ENCODE peak calls at places on chromosome 1, in four cellular contexts. Y is MCF 10A, D is GM13977, H is cardiac muscle cell. X is an unnamed sample.

GRCh38 chr1:117892512-117892911 is 36.9 kb downstream of the GDAP2 start:
- DNase-seq in D (no peak), H (no peak), Y (no peak), X (no peak)

GRCh38 chr1:61183471-61184034 is 101.2 kb downstream of the NFIA start:
- DNase-seq in D (no peak), Y (no peak), H (no peak), X (no peak)

GRCh38 chr1:223129229-223129851 is 13.7 kb downstream of the TLR5 start:
- DNase-seq in D (peak), H (peak), Y (no peak), X (peak)

GRCh38 chr1:164380893-164381292 is 178.1 kb upstream of the PBX1 start:
- DNase-seq in H (no peak), Y (peak), D (no peak), X (no peak)

GRCh38 chr1:66315675-66316074 is 218.3 kb upstream of the SGIP1 start:
- DNase-seq in H (no peak), Y (peak), D (no peak), X (no peak)

GRCh38 chr1:156551866-156552265 is 20.5 kb downstream of the IQGAP3 start:
- DNase-seq in D (no peak), Y (peak), H (no peak), X (no peak)

GRCh38 chr1:1371741-1372711 is 3.0 kb downstream of the AURKAIP1 start:
- DNase-seq in H (peak), D (peak), Y (peak), X (peak)

GRCh38 chr1:199691540-199691939 is 336.0 kb upstream of the NR5A2 start:
- DNase-seq in Y (peak), D (no peak), H (no peak), X (no peak)

GRCh38 chr1:207282496-207283380 is 38.7 kb upstream of the CD55 start:
- DNase-seq in H (no peak), D (no peak), Y (no peak), X (peak)

GRCh38 chr1:235401251-235401650 is 34.0 kb downstream of the TBCE start:
- DNase-seq in D (no peak), H (no peak), Y (no peak), X (no peak)

GRCh38 chr1:206955476-206956312 is 9.4 kb upstream of the PIGR start:
- DNase-seq in Y (no peak), D (peak), H (peak), X (peak)

GRCh38 chr1:91997607-91998195 is 32.1 kb upstream of the EPHX4 start:
- DNase-seq in D (peak), H (peak), Y (peak), X (peak)

GRCh38 chr1:117673405-117673804 is 67.6 kb downstream of the TENT5C start:
- DNase-seq in Y (peak), H (no peak), D (no peak), X (no peak)

GRCh38 chr1:84689514-84690396 is 506 bp downstream of the SSX2IP start:
- DNase-seq in H (peak), D (no peak), Y (peak), X (peak)

DNA sequence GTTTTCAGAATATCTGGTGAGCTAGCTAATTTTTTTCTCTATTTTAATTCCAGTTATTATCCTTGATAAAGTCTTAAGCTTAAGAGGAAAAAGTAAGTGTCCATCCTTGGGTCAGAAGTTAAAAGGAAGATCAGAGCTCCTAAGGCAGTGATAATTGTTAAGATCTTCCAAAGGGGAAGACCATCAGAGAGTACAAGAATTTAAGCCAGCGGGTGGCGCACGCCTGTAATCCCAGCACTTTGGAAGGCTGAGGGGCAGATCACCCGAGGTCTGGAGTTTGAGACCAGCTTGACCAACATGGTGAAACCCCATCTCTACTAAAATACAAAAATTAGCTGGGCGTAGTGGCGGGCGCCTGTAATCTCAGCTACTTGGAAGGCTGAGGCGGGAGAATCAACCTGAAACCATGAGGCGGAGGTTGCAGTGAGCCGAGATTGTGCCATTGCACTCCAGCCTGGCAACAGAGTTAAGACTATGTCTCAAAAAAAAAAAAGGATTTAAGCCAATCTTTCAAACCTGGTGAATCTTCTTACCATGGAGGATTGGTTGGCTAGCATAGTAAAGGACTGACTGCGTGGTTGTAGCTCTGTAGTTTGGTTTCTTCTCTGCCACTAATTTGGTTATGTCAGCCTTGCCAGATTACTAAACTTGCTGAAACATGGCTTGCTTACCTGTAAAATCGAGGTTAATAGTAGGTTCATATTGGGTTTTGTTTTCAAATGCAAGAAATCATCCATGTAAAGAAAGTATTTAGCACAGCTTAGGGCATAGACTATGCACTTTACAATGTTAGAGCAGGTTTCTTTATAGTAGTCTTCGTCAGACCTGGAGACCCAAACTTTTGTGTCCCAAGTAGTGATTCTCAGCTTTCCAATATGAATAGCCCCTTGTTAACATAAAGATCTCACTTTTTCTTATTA is 15.9 kb downstream of the AKIRIN1 start:
- DNase-seq in Y (no peak), H (no peak), D (no peak), X (no peak)
- TF ChIP-seq CTCF in Y (no peak), H (no peak), D (no peak), X (no peak)

GRCh38 chr1:33623811-33624210 is 151.4 kb downstream of the ZSCAN20 start:
- DNase-seq in H (no peak), Y (no peak), D (no peak), X (no peak)

GRCh38 chr1:33626801-33627200 is 154.4 kb downstream of the ZSCAN20 start:
- DNase-seq in H (no peak), D (no peak), Y (no peak), X (no peak)

GRCh38 chr1:33624261-33624990 is 152.0 kb downstream of the ZSCAN20 start:
- DNase-seq in D (no peak), Y (no peak), H (no peak), X (no peak)

DNA sequence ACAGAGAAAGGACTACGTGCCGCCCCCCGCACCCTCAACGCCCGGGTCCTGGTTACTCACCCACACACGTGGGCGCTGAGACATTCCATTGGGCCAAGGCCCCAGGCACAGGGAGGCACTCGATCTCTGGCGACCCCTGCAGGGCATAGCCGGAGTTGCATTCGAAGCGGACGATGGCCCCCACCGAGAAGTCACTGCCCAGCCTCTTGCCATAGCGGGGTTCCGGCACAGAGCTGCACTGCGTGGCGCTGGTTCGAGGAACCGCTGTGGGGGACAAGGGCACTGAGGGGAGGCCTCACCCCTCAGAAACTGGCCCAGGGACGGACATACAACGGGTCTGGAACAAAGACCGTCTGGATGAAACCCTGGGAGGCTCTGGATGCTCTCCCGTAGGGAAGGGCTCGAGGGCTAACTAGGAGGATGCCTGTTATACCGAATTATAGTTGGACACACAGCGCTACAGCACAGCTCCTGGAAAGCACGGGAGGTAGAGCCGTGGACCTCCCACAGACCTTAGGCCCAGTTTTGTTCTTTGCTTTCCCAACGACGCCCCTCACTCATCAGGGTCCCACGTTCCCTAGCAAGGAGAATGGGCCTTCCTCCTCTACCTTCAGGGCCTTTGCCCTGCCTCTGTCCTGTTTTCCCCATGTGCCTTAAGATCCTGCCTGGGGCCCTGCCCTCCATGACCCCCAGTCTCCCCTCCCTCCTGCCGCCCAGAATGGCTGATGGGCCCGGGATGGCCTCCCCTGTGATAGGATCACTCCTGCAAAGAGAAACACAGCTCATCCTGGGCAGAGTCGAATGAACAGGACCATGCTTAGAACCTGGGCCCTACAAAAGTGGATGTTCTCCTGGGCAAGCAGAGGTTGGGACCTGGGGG is 152.8 kb downstream of the ZSCAN20 start:
- DNase-seq in Y (no peak), D (no peak), H (no peak), X (peak)
- TF ChIP-seq CTCF in Y (peak), D (peak), H (peak), X (peak)

DNA sequence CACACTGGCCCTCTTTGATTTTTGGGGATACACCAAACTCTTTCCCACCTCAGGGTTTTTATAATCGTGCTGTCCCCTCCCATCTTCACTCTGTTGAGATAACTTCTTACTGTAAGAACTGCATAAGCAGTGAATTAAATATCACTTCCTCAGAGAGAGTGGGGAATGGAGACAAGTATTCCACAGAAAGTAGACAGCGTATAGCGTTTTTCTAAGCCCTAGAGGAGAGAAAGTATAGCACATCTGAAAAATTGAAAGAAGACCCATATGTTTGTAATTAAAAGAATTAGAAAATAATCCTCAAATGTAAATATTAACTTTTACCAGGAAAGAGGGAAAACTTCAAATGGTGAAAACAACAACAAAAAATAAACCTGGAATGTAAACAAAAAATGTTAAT is 67.3 kb downstream of the GPR161 start:
- DNase-seq in D (no peak), H (no peak), Y (no peak), X (no peak)
- TF ChIP-seq CTCF in D (no peak), H (no peak), Y (no peak), X (no peak)

DNA sequence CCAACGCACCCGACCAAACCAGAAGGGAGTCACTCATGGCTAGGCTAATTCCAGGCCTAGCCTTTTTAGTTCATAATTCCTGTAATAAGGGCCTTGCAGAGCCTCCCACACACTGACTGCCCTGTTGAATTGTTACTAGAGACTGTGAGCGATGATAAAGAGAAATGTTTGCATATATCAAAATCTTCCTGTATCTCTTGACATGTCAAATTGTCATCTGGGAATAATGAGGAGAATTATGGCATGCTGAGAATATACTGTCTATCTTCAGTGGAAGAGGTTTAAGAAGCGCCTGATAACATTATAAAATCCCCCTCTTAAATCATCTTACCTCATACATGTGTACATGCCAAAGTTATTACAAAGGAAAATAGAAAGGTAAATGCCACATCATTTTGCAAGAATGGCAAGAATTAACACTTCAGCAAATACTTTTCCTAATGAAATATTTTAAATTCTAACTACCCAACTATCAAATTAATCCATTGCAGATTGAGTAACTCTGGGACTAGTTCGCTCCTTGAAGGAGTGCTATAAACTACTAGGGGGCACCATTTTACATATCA is 144.1 kb downstream of the CENPF start:
- DNase-seq in H (no peak), D (no peak), Y (no peak), X (no peak)
- TF ChIP-seq CTCF in H (no peak), D (no peak), Y (no peak), X (no peak)

DNA sequence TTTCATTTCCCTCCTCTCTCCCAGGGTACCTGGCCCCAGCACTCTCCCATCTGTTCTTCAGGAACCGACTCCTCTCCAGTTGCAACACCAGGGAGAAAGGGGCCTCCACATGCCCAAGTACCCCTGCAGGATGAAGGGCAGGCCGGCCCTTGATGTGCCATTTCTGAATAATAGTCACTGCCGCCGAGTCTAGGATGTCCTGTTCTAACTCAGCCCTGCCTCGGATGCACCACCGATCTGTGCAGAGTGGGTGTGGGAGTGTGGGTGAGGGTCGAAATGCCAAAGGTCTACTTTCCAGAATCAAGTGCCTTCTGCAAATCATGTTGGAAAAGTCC is 25.4 kb upstream of the SPSB1 start:
- DNase-seq in D (no peak), Y (no peak), H (no peak), X (no peak)
- TF ChIP-seq CTCF in D (no peak), Y (no peak), H (no peak), X (peak)

GRCh38 chr1:182910143-182910542 is 42.8 kb downstream of the SHCBP1L start:
- DNase-seq in D (no peak), H (no peak), Y (no peak), X (no peak)
- TF ChIP-seq CTCF in D (no peak), H (no peak), Y (no peak), X (no peak)

GRCh38 chr1:101995984-101996731 is 568 bp downstream of the OLFM3 start:
- DNase-seq in H (peak), D (no peak), Y (no peak), X (no peak)
- TF ChIP-seq CTCF in H (no peak), D (no peak), Y (no peak), X (no peak)

GRCh38 chr1:65200411-65200810 is 52.4 kb downstream of the AK4 start:
- DNase-seq in H (no peak), D (no peak), Y (no peak), X (no peak)
- TF ChIP-seq CTCF in H (no peak), D (no peak), Y (no peak), X (no peak)

DNA sequence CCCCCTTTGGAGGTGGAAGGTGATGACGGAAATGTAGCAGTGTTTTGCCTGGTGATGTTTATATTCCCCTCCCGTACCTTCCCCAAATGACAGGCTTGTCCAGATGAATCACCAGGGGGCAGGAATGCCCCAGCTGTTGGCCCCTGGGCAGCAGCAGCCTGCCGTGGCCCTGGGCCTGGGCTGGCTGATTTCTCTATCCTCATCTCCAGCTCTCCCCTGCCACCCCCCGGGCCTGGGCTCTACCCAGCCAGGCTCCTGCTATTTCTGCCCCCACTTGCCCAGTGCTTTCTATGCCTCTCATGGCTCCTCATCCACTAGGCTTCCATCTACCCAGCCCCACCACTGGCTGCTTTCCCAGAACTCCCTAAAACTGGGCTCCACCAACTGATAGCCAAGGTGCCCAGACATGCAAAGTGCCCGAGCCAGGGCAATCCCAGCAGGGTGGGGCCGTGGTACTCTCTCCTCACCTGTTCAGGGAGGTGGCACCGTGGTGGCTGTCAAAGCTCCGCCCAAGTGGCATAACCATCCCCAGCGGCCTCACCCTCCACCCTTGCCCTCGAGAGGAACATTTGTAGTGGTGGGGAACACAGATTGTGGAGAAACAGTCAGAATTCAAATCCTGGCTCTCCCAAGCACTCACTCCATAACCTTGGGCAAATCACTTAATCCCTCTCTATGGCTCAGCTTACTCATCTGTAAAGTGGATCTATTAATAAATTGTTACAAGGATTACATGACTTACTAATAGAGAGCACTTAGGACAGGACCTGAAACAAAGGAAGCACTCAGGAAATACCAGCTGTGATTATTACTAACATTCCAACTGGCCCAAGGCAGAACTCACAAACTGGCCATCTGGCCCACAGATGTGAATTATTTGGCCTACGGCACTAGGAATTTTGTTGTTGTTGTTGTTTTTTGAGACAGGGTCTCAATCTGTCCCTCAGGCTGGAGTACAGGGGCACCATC is 12.8 kb upstream of the ECE1 start:
- DNase-seq in Y (peak), H (no peak), D (no peak), X (no peak)
- TF ChIP-seq CTCF in Y (peak), H (peak), D (no peak), X (no peak)

DNA sequence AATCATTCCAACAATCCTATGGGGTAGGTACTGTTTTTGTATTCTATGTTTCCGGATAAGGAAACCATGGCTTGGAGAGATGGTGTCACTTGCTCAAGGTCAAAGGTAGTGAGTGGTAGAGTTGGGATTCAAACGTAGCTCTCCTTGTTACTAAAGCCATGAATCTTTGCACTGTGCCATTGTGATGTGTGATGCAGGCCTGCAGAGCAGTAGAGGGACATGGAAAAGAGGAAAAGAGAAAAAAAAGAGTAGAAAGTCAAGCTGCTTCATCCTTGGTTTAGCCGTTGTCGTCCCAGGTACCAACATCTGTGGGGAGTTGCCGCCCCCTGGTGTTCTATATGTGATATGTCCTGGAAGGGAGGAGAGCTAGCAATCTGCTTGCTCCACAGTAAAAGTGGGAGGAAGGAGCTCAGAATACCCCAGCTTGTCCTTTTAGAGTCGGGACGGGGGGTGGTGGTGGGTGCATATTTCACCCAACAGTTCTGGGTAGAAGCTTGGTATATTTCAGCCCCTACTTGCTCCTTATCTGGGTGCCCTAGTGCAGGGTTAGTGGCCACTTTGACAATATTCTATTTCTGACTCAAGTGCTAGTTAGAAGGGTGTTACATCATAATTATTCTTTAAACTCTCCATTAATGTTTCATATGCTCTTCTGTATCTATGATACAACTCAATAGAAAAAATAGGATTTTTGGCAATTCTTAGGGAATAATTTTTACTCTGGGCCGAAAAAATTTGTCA is 98.4 kb downstream of the EBNA1BP2 start:
- DNase-seq in Y (peak), D (peak), H (peak), X (peak)
- TF ChIP-seq CTCF in Y (peak), D (peak), H (peak), X (peak)

X was measured in activated CD8-positive, alpha-beta T cell treated with anti-CD3 and anti-CD28 coated beads for 36 hours.